ENCODE peak calls at places on chromosomes 4 and X, in five cellular contexts. T is mesothelial cell of epicardium, N is tibial nerve, V is testis, L is body of pancreas. J is an unnamed sample.

GRCh38 chr4:17544205-17544604 is 29.2 kb downstream of the CLRN2 start:
- DNase-seq in L (no peak), N (no peak), V (no peak), T (no peak), J (no peak)

GRCh38 chr4:174714393-174715211 is 114.4 kb downstream of the GLRA3 start:
- DNase-seq in V (peak), N (peak), L (peak), T (no peak), J (peak)

GRCh38 chr4:150720973-150721518 is 139.1 kb downstream of the MAB21L2 start:
- DNase-seq in V (no peak), T (no peak), L (no peak), N (no peak), J (no peak)

GRCh38 chr4:145186719-145187118 is 6.3 kb upstream of the OTUD4 start:
- DNase-seq in N (no peak), V (no peak), L (no peak), T (no peak), J (no peak)

GRCh38 chr4:183469327-183469726 is 24.9 kb downstream of the CDKN2AIP start:
- DNase-seq in T (no peak), L (no peak), N (no peak), V (no peak), J (no peak)

GRCh38 chr4:119646347-119647071 is 17.9 kb upstream of the PDE5A start:
- DNase-seq in T (no peak), V (peak), N (no peak), L (peak), J (no peak)

GRCh38 chrX:123432362-123433150 is 248.5 kb downstream of the GRIA3 start:
- DNase-seq in L (peak), V (no peak), T (no peak), N (no peak), J (no peak)

GRCh38 chr4:133969202-133969873 is 232.3 kb downstream of the PABPC4L start:
- DNase-seq in L (no peak), V (peak), T (no peak), N (no peak), J (no peak)

GRCh38 chr4:76687730-76688441 is 210.1 kb downstream of the SOWAHB start:
- DNase-seq in V (no peak), T (no peak), L (no peak), N (no peak), J (no peak)

GRCh38 chr4:8293131-8293975 is 23.8 kb downstream of the HTRA3 start:
- DNase-seq in N (no peak), T (no peak), V (no peak), L (no peak), J (no peak)

GRCh38 chr4:84166486-84166885 is 332.6 kb downstream of the NKX6-1 start:
- DNase-seq in L (no peak), V (no peak), N (no peak), T (no peak), J (no peak)

GRCh38 chr4:84171871-84172270 is 327.2 kb downstream of the NKX6-1 start:
- DNase-seq in L (no peak), N (no peak), V (no peak), T (no peak), J (no peak)

GRCh38 chr4:84167089-84167488 is 332.0 kb downstream of the NKX6-1 start:
- DNase-seq in L (no peak), V (no peak), T (no peak), N (no peak), J (no peak)

GRCh38 chr4:84167579-84167978 is 331.5 kb downstream of the NKX6-1 start:
- DNase-seq in L (no peak), V (no peak), T (no peak), N (no peak), J (no peak)
- TF ChIP-seq CTCF in L (no peak), V (no peak), T (no peak), N (no peak), J (peak)

GRCh38 chr4:14387647-14388046 is 614.6 kb upstream of the CPEB2 start:
- DNase-seq in T (no peak), V (no peak), L (no peak), N (no peak), J (no peak)
- TF ChIP-seq CTCF in T (no peak), V (no peak), L (no peak), N (no peak), J (no peak)

GRCh38 chrX:114162068-114162735 is 421.7 kb upstream of the HTR2C start:
- DNase-seq in L (peak), N (no peak), V (peak), T (no peak), J (no peak)
- TF ChIP-seq CTCF in L (no peak), N (no peak), V (no peak), T (no peak), J (peak)

GRCh38 chrX:102516314-102516936 is at the start of gene TMSB15A:
- DNase-seq in V (peak), T (peak), L (peak), N (peak), J (peak)

GRCh38 chrX:102514536-102514935 is 2.0 kb downstream of the TMSB15A start:
- DNase-seq in N (no peak), L (no peak), V (no peak), T (no peak), J (no peak)

GRCh38 chrX:102517331-102517730 is 792 bp upstream of the TMSB15A start:
- DNase-seq in N (no peak), V (no peak), T (no peak), L (no peak), J (no peak)
- TF ChIP-seq CTCF in N (no peak), V (no peak), T (no peak), L (no peak), J (peak)

GRCh38 chrX:148049441-148049840 is 68.3 kb downstream of the FMR1NB start:
- DNase-seq in T (no peak), L (no peak), V (no peak), N (no peak), J (no peak)
- TF ChIP-seq CTCF in T (peak), L (peak), V (peak), N (peak), J (peak)

J was measured in progenitor cell of endocrine pancreas.